ENCODE peak calls at places on chromosomes 16 and 17, in eight cellular contexts. S is left ventricle myocardium inferior, U is IMR-90, A is lower lobe of right lung, Y is tibial artery, E is body of pancreas, J is tibial nerve, T is esophagus squamous epithelium. R is an unnamed sample.

GRCh38 chr16:56600398-56600999 is 7.9 kb upstream of the MT2A start:
- DNase-seq in A (no peak), J (peak; percentile 49), E (peak; percentile 59), T (no peak), Y (peak; percentile 46), U (peak; percentile 66), S (no peak), R (no peak)

GRCh38 chr17:562174-562573 is 152.5 kb downstream of the VPS53 start:
- DNase-seq in J (no peak), S (no peak), E (no peak), Y (no peak), T (no peak), U (no peak), A (no peak), R (no peak)

GRCh38 chr17:413016-413350 is 60.4 kb upstream of the RPH3AL start:
- DNase-seq in E (no peak), Y (no peak), J (no peak), U (no peak), T (no peak), A (no peak), S (no peak), R (no peak)

GRCh38 chr16:29816694-29817441 is 916 bp downstream of the PAGR1 start:
- DNase-seq in J (no peak), E (peak; percentile 74), T (no peak), A (peak; percentile 80), U (peak; percentile 60), Y (peak; percentile 62), S (peak; percentile 66), R (peak; percentile 91)

GRCh38 chr17:81923302-81924260 is 4.0 kb downstream of the MAFG start:
- DNase-seq in A (peak; percentile 87), J (peak; percentile 46), S (peak; percentile 75), T (no peak), E (peak; percentile 78), U (peak; percentile 72), Y (peak; percentile 67), R (peak; percentile 87)

GRCh38 chr16:26645629-26646028 is 421.1 kb upstream of the C16orf82 start:
- DNase-seq in U (no peak), T (no peak), S (no peak), E (peak; percentile 11), J (no peak), A (no peak), Y (no peak), R (no peak)

GRCh38 chr16:86733526-86734254 is 155.3 kb downstream of the FOXL1 start:
- DNase-seq in J (no peak), U (no peak), Y (no peak), T (no peak), S (no peak), E (no peak), A (no peak), R (no peak)

GRCh38 chr17:10061131-10061581 is 137.2 kb downstream of the GAS7 start:
- DNase-seq in E (peak; percentile 25), S (no peak), T (no peak), U (no peak), J (no peak), Y (peak; percentile 57), A (no peak), R (no peak)

GRCh38 chr17:64084086-64084939 is 45.6 kb downstream of the ERN1 start:
- DNase-seq in U (peak; percentile 43), T (no peak), Y (peak; percentile 29), J (no peak), E (peak; percentile 81), S (no peak), A (peak; percentile 66), R (no peak)

GRCh38 chr16:22317625-22318024 is 20.4 kb downstream of the POLR3E start:
- DNase-seq in A (no peak), U (no peak), T (no peak), J (no peak), E (no peak), Y (no peak), S (no peak), R (no peak)

GRCh38 chr17:78127888-78128615 is 503 bp downstream of the TMC6 start:
- DNase-seq in E (peak; percentile 43), T (no peak), Y (no peak), S (no peak), A (no peak), U (no peak), J (no peak), R (peak; percentile 88)

GRCh38 chr17:32494621-32495346 is 8.0 kb downstream of the CDK5R1 start:
- DNase-seq in A (no peak), E (no peak), J (no peak), U (no peak), T (no peak), Y (no peak), S (no peak), R (no peak)

GRCh38 chr17:32491371-32492280 is 4.8 kb downstream of the CDK5R1 start:
- DNase-seq in T (no peak), J (no peak), E (no peak), A (no peak), S (no peak), Y (no peak), U (no peak), R (no peak)

GRCh38 chr17:32493581-32494513 is 7.1 kb downstream of the CDK5R1 start:
- DNase-seq in T (no peak), A (no peak), S (no peak), U (no peak), J (no peak), Y (no peak), E (no peak), R (no peak)

GRCh38 chr17:32492281-32492623 is 5.5 kb downstream of the CDK5R1 start:
- DNase-seq in A (no peak), S (no peak), Y (no peak), E (no peak), T (no peak), U (no peak), J (no peak), R (no peak)

GRCh38 chr17:32492648-32493289 is 6.0 kb downstream of the CDK5R1 start:
- DNase-seq in S (no peak), T (no peak), A (no peak), E (no peak), U (no peak), J (no peak), Y (no peak), R (no peak)
- H3K4me3 ChIP-seq in S (no peak overlapping the region), T (no peak overlapping the region), A (no peak overlapping the region), E (no peak overlapping the region), U (no peak overlapping the region), J (no peak overlapping the region), Y (no peak overlapping the region), R (no peak overlapping the region)

DNA sequence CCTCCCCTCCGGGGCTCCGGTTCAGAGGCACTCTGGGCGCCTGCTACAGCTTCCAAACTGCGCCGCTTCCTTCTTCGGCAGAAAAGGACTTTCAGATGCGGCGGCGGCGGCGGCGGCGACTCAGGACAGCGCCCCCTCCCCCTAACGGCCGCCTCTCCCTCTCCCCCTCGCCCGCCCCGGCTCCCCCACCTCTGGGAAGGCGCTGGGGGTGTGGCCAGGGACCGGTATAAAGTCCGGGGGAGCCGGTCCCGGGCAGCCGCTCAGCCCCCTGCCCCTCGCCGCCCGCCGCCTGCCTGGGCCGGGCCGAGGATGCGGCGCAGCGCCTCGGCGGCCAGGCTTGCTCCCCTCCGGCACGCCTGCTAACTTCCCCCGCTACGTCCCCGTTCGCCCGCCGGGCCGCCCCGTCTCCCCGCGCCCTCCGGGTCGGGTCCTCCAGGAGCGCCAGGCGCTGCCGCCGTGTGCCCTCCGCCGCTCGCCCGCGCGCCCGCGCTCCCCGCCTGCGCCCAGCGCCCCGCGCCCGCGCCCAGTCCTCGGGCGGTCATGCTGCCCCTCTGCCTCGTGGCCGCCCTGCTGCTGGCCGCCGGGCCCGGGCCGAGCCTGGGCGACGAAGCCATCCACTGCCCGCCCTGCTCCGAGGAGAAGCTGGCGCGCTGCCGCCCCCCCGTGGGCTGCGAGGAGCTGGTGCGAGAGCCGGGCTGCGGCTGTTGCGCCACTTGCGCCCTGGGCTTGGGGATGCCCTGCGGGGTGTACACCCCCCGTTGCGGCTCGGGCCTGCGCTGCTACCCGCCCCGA is at the start of gene IGFBP4:
- DNase-seq in Y (peak; percentile 79), U (peak; percentile 71), E (peak; percentile 67), T (no peak), A (peak; percentile 89), J (peak; percentile 71), S (peak; percentile 84), R (peak; percentile 83)
- TF ChIP-seq CTCF in Y (peak; percentile 35), U (peak; percentile 54), E (peak; percentile 29), T (peak; percentile 7), A (peak; percentile 45), J (peak; percentile 53), S (peak; percentile 44), R (peak; percentile 7)

GRCh38 chr17:38598995-38599394 is 6.8 kb downstream of the SRCIN1 start:
- DNase-seq in Y (no peak), E (no peak), U (no peak), J (no peak), S (no peak), T (no peak), A (no peak), R (no peak)

GRCh38 chr17:38600906-38601305 is 4.8 kb downstream of the SRCIN1 start:
- DNase-seq in U (no peak), Y (no peak), T (no peak), A (no peak), J (no peak), S (no peak), E (no peak), R (no peak)

GRCh38 chr17:38598536-38598935 is 7.2 kb downstream of the SRCIN1 start:
- DNase-seq in A (no peak), S (no peak), E (peak; percentile 86), T (no peak), J (no peak), U (peak; percentile 57), Y (no peak), R (no peak)

GRCh38 chr17:38600416-38600815 is 5.3 kb downstream of the SRCIN1 start:
- DNase-seq in J (no peak), S (no peak), T (no peak), A (no peak), E (no peak), U (no peak), Y (no peak), R (no peak)

GRCh38 chr17:38599398-38599856 is 6.3 kb downstream of the SRCIN1 start:
- DNase-seq in E (no peak), T (no peak), S (no peak), J (no peak), Y (no peak), A (no peak), U (no peak), R (no peak)
- H3K4me1 ChIP-seq in E (peaks cover 8% of the 10 kb centered on the region), T (no peaks in the 10 kb centered on the region), S (peaks cover 9% of the 10 kb centered on the region), J (no peaks in the 10 kb centered on the region), Y (peaks cover 5% of the 10 kb centered on the region), A (no peaks in the 10 kb centered on the region), U (no peaks in the 10 kb centered on the region), R (no peaks in the 10 kb centered on the region)

GRCh38 chr16:73063284-73063733 is 15.4 kb upstream of the ZFHX3 start:
- DNase-seq in E (no peak), T (no peak), Y (no peak), A (no peak), J (no peak), U (no peak), S (no peak), R (no peak)

GRCh38 chr16:73065617-73066313 is 17.8 kb upstream of the ZFHX3 start:
- DNase-seq in A (peak; percentile 69), J (no peak), E (no peak), S (peak; percentile 58), U (no peak), Y (peak; percentile 62), T (no peak), R (peak; percentile 57)

GRCh38 chr16:73064996-73065349 is 17.0 kb upstream of the ZFHX3 start:
- DNase-seq in J (no peak), S (no peak), A (no peak), E (no peak), T (no peak), Y (no peak), U (no peak), R (no peak)

GRCh38 chr16:73063854-73064226 is 15.9 kb upstream of the ZFHX3 start:
- DNase-seq in S (no peak), U (no peak), J (no peak), T (no peak), A (no peak), E (no peak), Y (no peak), R (no peak)

GRCh38 chr16:73064227-73064995 is 16.5 kb upstream of the ZFHX3 start:
- DNase-seq in S (peak; percentile 39), U (peak; percentile 78), E (no peak), T (no peak), Y (no peak), J (no peak), A (no peak), R (peak; percentile 54)
- H3K4me3 ChIP-seq in S (peak overlapping the region; percentile 61), U (peak overlapping the region; percentile 22), E (no peak overlapping the region), T (peak overlapping the region; percentile 38), Y (peak overlapping the region; percentile 84), J (peak overlapping the region; percentile 19), A (peak overlapping the region; percentile 40), R (peak overlapping the region; percentile 25)